ENCODE peak calls at places on chromosome 9, in four cellular contexts. K, M, L and U are unnamed samples.

GRCh38 chr9:107750741-107751521 is 261.4 kb upstream of the KLF4 start:
- DNase-seq in L (peak), M (peak), K (no peak), U (peak)

GRCh38 chr9:84189901-84190300 is 150.7 kb downstream of the SLC28A3 start:
- DNase-seq in L (no peak), M (no peak), K (peak), U (no peak)

GRCh38 chr9:125391704-125392103 is 130.1 kb downstream of the GAPVD1 start:
- DNase-seq in L (no peak), K (no peak), M (no peak), U (no peak)

GRCh38 chr9:31608413-31608812 is 776.0 kb upstream of the ACO1 start:
- DNase-seq in K (no peak), M (peak), L (peak), U (no peak)

GRCh38 chr9:92535940-92536850 is at the start of gene ECM2:
- DNase-seq in K (no peak), L (peak), M (peak), U (no peak)

GRCh38 chr9:6877671-6878161 is 119.9 kb downstream of the KDM4C start:
- DNase-seq in K (no peak), L (peak), M (peak), U (peak)

GRCh38 chr9:121328476-121328875 is 41.6 kb downstream of the STOM start:
- DNase-seq in M (no peak), K (no peak), L (no peak), U (no peak)

GRCh38 chr9:133397370-133397769 is 20.4 kb downstream of the REXO4 start:
- DNase-seq in M (no peak), K (no peak), L (no peak), U (no peak)

GRCh38 chr9:132181796-132182521 is 20.1 kb downstream of the NTNG2 start:
- DNase-seq in M (no peak), K (peak), L (no peak), U (no peak)

GRCh38 chr9:123611228-123611627 is 255.2 kb downstream of the CRB2 start:
- DNase-seq in K (no peak), M (peak), L (peak), U (no peak)

GRCh38 chr9:124306098-124306735 is 48.5 kb downstream of the NEK6 start:
- DNase-seq in L (peak), M (peak), K (no peak), U (peak)

GRCh38 chr9:108163321-108164005 is 673.9 kb upstream of the KLF4 start:
- DNase-seq in K (no peak), M (no peak), L (peak), U (no peak)

GRCh38 chr9:130927995-130928900 is 10.8 kb downstream of the FIBCD1 start:
- DNase-seq in L (peak), K (no peak), M (peak), U (no peak)

GRCh38 chr9:118162711-118163110 is 458.5 kb downstream of the TLR4 start:
- DNase-seq in L (no peak), K (no peak), M (no peak), U (no peak)

GRCh38 chr9:6920040-6920439 is 162.3 kb downstream of the KDM4C start:
- DNase-seq in K (no peak), M (no peak), L (no peak), U (no peak)

GRCh38 chr9:121852646-121853616 is 201.5 kb downstream of the DAB2IP start:
- DNase-seq in L (no peak), K (no peak), M (no peak), U (no peak)

GRCh38 chr9:18255158-18255629 is 218.8 kb upstream of the ADAMTSL1 start:
- DNase-seq in K (peak), M (peak), L (peak), U (peak)

GRCh38 chr9:109307380-109308240 is 13.2 kb downstream of the EPB41L4B start:
- DNase-seq in K (no peak), M (no peak), L (no peak), U (no peak)
- H3K4me3 ChIP-seq in K (no peak), M (no peak), L (no peak), U (no peak)

DNA sequence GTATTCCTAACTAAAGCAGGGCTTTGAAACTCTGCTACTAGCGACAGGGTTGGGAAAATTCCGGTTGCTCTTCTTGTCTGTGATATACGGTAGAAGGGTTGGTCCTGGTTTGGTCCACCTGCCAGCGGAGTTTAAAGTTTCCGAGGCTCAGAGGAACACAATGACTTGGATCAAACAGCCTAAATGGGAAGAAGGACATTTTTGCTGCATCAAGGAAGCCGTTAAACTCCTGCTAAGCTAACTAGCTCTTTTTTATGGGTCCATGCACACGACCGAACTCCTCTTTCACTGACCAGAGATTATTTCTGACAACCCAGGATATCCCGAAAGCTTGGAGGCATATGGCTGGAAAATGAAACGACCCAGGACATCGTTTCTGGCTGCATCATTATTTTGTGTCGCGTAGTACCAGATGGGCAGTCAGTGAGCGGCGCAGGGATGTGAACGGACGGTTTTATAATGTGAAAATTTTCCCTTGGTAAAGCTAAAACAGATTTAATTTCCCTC is at the start of gene LURAP1L:
- DNase-seq in L (peak), M (peak), K (peak), U (peak)
- H3K4me3 ChIP-seq in L (peak), M (peak), K (peak), U (peak)

GRCh38 chr9:72356019-72356653 is 8.9 kb downstream of the ZFAND5 start:
- DNase-seq in M (peak), K (no peak), L (no peak), U (no peak)
- H3K4me3 ChIP-seq in M (no peak), K (no peak), L (no peak), U (no peak)

DNA sequence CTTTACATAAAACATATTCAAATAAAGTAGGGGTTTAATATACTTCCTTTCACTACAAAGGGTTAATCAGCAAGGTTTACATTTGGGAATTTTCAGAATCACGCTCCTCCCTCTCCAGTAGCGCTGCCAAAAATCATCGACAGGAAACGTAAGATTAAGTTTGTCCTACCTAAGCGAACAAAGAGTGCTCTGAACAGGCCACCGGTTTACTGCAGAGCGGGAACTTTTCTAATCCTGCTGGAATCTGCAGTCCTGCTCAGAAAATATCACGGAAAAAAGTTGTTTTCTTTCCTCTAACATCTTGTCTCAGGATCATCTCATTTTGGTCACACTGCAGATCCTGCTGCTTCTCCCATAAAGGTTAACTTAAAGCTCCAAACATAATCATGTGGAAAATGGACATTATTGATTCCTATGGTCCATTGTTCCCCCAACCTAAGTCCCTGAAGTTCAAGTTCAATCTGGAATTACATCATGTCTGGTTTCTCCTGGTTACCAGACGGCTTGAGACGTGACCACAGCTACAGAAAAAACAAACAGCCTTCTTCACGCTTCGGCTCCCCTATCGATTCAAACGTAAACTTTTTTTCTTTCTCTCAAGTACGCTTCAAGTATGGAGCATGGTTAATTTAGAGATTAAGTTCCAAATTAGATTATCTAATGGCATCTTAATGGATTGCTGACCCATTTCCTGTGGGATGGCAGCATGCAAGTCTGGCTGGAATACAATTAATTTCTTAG is 217.6 kb downstream of the NFIB start:
- DNase-seq in M (peak), K (no peak), L (no peak), U (no peak)
- H3K4me3 ChIP-seq in M (peak), K (peak), L (peak), U (peak)

GRCh38 chr9:91428431-91428830 is 4.8 kb upstream of the NFIL3 start:
- DNase-seq in M (no peak), K (no peak), L (no peak), U (no peak)

GRCh38 chr9:91428927-91429351 is 5.3 kb upstream of the NFIL3 start:
- DNase-seq in K (no peak), M (no peak), L (peak), U (peak)

GRCh38 chr9:91431485-91431884 is 7.9 kb upstream of the NFIL3 start:
- DNase-seq in L (no peak), K (no peak), M (no peak), U (no peak)

GRCh38 chr9:91427873-91428272 is 4.2 kb upstream of the NFIL3 start:
- DNase-seq in L (peak), M (peak), K (no peak), U (no peak)

DNA sequence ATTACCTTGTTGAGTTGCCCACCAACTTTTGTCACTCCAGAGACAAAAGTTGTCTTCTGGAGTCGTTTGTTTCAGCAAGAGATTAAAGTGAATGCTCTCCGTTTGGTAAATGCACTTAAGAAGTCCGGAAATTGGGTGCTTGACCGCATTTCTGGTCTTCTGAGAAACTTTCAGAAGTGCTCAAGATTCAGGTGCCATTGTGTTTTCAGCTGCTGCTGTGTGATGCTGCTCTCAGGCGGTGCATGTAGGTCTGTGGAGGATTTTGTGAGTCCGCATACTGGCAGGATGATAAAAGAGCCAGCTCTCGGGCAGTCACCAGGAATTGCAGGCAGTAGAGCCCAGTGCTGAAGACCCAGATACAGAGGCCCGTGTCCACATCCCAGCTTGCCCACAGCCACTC is 5.9 kb upstream of the NFIL3 start:
- DNase-seq in K (no peak), L (no peak), M (no peak), U (no peak)
- H3K4me3 ChIP-seq in K (no peak), L (no peak), M (no peak), U (no peak)

DNA sequence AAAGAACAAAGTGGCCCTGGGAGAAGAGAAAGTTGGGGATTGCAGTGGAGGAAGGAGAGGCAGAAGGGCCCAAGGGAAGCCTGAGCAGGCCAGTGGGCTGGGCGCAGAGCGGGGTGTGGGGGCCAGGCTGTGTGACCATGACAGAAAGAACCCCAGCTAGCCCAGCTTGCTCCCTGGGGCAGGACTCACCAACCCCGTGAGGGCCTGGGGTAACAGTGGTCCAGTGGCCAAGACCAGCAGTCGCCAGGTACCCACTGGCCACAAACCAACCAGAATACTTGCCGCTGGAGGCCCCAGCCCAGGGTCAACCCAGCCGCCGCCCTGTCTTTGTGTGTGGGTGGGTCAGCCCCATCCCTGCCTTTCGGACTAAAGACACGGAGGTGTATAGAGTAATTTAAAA is 146.5 kb downstream of the CACNA1B start:
- DNase-seq in M (no peak), L (no peak), K (no peak), U (no peak)
- H3K4me3 ChIP-seq in M (no peak), L (no peak), K (peak), U (no peak)

GRCh38 chr9:116686693-116687073 is 422 bp upstream of the TRIM32 start:
- DNase-seq in M (no peak), L (peak), K (no peak), U (no peak)

GRCh38 chr9:116687762-116688160 is 656 bp downstream of the TRIM32 start:
- DNase-seq in L (peak), M (no peak), K (peak), U (no peak)

GRCh38 chr9:116689633-116690032 is 2.5 kb downstream of the TRIM32 start:
- DNase-seq in L (no peak), K (no peak), M (no peak), U (no peak)

GRCh38 chr9:116687074-116687761 is at the start of gene TRIM32:
- DNase-seq in L (peak), M (peak), K (peak), U (peak)

DNA sequence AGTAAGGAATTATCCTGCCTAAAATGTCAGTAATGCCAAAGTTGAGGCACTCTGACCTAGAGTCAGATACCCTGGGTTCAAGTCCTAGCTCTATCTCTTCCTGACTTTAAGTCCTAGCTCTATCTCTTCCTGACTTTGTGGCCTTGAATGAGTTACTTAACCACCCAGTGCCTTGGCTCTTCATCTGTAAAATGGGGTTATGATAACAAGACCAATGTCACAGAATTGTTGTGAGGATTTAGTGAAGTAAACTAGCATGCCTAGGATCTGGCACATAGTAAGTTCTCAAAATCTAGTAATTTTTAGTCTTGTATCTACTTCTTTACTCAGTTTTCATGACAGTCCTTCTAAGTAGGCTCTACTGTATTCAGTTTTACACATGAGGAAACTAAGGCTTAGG is 2.0 kb downstream of the TRIM32 start:
- DNase-seq in L (no peak), M (no peak), K (no peak), U (no peak)
- H3K4me3 ChIP-seq in L (peak), M (no peak), K (peak), U (no peak)

DNA sequence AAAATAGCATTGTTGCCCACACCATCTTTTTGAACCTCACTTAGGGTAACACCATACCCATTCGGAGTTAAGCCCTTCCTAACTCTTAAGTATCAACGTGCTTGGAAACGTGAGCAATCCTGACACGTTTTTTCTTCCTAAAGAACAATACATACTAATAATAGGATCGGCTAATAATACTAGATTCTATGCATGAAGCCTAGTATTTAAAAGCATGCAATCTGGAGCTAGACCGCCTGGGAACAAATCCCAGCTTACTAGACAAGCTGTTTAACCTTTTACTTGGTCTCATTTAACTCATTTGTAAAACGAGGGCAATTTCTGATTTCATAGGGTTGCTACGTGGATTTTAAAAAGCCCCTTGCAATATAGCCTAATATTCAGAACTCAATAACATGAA is 947 bp upstream of the SMC2 start:
- DNase-seq in L (peak), K (no peak), M (no peak), U (no peak)
- H3K4me3 ChIP-seq in L (peak), K (peak), M (peak), U (peak)

GRCh38 chr9:35683323-35683722 is 6.4 kb downstream of the TPM2 start:
- DNase-seq in K (no peak), L (peak), M (no peak), U (no peak)
- H3K4me3 ChIP-seq in K (no peak), L (no peak), M (no peak), U (no peak)

DNA sequence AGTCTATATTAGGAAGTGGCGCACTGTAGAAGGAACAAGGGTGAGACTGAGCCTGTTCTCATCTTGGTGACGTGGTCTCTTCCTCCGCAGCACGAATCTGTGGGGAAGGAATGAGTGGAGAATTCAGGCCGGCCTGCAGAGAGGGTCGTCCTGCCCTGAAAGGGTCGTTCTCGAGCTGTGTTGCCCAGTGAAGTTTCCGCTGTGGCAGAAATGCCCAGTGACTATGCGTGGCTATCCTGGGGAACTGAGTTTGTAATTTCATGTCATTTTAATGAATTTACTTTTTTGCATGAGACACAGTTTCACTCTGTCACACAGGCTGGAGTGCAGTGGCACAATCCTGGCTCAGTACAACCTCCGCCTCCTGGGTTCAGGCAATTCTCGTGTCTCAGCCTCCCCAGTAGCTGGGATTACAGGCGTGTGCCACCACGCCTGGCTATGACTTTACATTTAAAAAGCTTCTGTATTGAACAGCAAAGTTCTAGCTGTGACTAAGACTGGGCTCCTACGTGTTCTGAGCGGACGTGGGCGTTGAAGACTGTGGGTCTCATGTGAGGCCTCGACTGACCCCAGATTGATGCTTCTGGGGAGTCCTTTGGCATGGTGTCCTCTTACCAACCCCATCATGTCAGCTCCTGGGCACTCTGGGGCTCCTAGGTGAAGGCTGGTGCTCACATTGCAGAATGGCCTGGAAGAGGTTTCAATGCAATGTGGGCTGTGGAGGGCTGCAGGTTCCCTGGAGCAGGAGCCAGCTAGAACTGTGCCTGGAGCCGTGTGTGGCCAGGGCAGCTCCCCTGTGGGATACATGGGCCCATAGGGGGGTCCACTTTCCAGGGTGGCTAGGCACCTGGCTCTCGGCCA is 29.4 kb downstream of the SLC25A25 start:
- DNase-seq in L (peak), K (peak), M (no peak), U (no peak)
- H3K4me3 ChIP-seq in L (no peak), K (peak), M (no peak), U (no peak)